ENCODE peak calls at places on chromosomes 11 and 22, in seven cellular contexts. T is progenitor cell of endocrine pancreas, P is A549, M is left ventricle myocardium inferior, H is OCI-LY7, Q is cardiac muscle cell, L is BE2C. U is an unnamed sample.

GRCh38 chr11:94934362-94934761 is 39.0 kb downstream of the CWC15 start:
- DNase-seq in L (peak), P (no peak), T (no peak), Q (no peak), H (no peak), M (no peak), U (no peak)

GRCh38 chr11:134643115-134643514 is 231.1 kb upstream of the B3GAT1 start:
- DNase-seq in T (no peak), M (no peak), P (no peak), Q (no peak), H (no peak), L (no peak), U (no peak)

GRCh38 chr11:73578786-73579185 is 19.1 kb downstream of the FAM168A start:
- DNase-seq in P (no peak), Q (no peak), H (no peak), M (no peak), T (no peak), L (no peak), U (no peak)

GRCh38 chr11:128604723-128605122 is 17.4 kb upstream of the ETS1 start:
- DNase-seq in P (no peak), L (no peak), T (no peak), Q (no peak), H (no peak), M (no peak), U (no peak)

GRCh38 chr11:19970944-19971343 is 189.3 kb downstream of the DBX1 start:
- DNase-seq in M (no peak), H (no peak), T (no peak), Q (no peak), L (no peak), P (no peak), U (peak)

GRCh38 chr11:33735426-33736147 is 636 bp downstream of the CD59 start:
- DNase-seq in T (peak), M (peak), Q (peak), H (peak), P (no peak), L (peak), U (peak)

GRCh38 chr11:34345991-34346480 is 11.8 kb downstream of the ABTB2 start:
- DNase-seq in T (no peak), P (no peak), Q (peak), L (no peak), M (peak), H (no peak), U (no peak)

GRCh38 chr11:87290304-87290922 is 252.7 kb downstream of the TMEM135 start:
- DNase-seq in L (no peak), P (peak), T (no peak), M (no peak), Q (peak), H (peak), U (no peak)

GRCh38 chr11:12287374-12288211 is 89.8 kb upstream of the PARVA start:
- DNase-seq in Q (peak), L (peak), T (peak), P (peak), M (no peak), H (no peak), U (no peak)

GRCh38 chr22:23478175-23478574 is 101.9 kb downstream of the IGLL1 start:
- DNase-seq in L (no peak), P (no peak), Q (no peak), T (no peak), H (peak), M (no peak), U (no peak)
- TF ChIP-seq CTCF in L (no peak), P (no peak), Q (no peak), T (no peak), H (no peak), M (no peak), U (no peak)

GRCh38 chr11:114893329-114893728 is 215.0 kb downstream of the NXPE2 start:
- DNase-seq in P (no peak), L (no peak), M (no peak), Q (no peak), T (no peak), H (no peak), U (no peak)

GRCh38 chr11:114889464-114890065 is 211.2 kb downstream of the NXPE2 start:
- DNase-seq in Q (peak), T (no peak), M (peak), P (no peak), L (no peak), H (no peak), U (no peak)

GRCh38 chr11:114890076-114890475 is 211.7 kb downstream of the NXPE2 start:
- DNase-seq in L (no peak), Q (peak), M (no peak), T (no peak), H (no peak), P (no peak), U (no peak)

GRCh38 chr11:114891911-114892310 is 213.6 kb downstream of the NXPE2 start:
- DNase-seq in T (no peak), H (no peak), M (no peak), L (no peak), Q (no peak), P (no peak), U (no peak)

GRCh38 chr11:114892381-114893197 is 214.3 kb downstream of the NXPE2 start:
- DNase-seq in L (peak), H (peak), T (no peak), P (peak), M (no peak), Q (no peak), U (no peak)
- TF ChIP-seq CTCF in L (peak), H (peak), T (peak), P (no peak), M (peak), Q (no peak), U (no peak)

DNA sequence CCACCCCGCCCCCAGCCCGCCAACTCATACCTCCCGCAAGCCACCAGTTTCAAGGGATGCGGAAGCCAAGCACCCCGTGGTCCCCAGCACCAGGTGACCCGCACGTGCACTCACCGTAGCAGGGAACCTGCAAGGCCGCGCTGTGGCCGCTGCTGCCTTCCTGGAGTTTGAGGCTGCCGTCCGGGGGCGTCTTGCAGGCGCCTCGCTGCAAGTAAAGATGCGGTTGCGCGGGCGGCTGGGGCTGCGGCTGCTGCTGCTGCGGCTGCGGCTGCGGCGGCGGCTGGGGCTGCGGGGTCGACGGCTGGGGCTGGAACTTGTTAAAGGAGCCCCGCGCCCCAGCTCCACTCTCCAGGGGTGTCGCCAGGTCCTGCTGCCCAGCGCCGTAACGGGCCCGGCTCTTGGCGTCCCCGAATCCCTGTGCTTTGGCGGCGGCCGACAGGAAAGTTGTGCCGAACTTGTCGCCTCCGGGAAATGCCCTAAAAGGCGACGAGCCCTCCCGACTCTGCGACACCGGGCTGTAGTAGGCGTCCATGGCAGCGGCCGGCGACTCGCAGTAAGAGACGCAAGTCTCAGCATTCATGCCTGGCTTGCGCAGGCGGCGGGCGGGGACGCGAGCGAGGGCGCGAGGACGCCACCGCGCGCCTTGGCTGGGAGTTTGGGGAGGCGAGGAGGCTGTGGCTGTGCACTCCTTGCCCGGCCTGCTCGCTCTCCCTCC is at the start of gene ALX4:
- DNase-seq in L (no peak), T (no peak), H (no peak), P (no peak), Q (peak), M (peak), U (no peak)
- TF ChIP-seq CTCF in L (no peak), T (no peak), H (no peak), P (no peak), Q (no peak), M (no peak), U (no peak)

DNA sequence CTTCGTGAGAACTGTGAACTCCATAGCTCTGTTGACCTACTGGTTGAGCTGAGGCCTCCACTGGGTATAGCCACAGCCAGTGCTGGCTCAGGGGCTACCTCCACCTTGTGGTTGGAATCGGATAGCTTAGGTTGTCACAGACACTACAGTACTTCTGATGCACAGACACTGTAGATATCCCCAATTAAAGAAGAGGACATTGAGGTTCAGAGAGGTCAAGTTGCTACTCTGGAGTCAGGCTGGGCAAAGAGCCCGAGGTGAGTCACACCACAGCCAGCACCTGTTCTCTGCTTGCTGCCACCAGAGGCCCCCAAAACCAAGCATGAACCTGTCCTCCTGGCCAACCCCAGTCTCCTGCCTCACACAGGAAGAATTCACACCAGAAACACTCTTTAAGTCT is 5.4 kb downstream of the UFD1 start:
- DNase-seq in L (no peak), Q (no peak), H (peak), P (no peak), T (no peak), M (no peak), U (no peak)
- TF ChIP-seq CTCF in L (peak), Q (no peak), H (peak), P (no peak), T (no peak), M (no peak), U (no peak)

GRCh38 chr11:126114486-126115252 is 52.0 kb upstream of the CDON start:
- DNase-seq in L (peak), H (no peak), T (no peak), Q (no peak), P (no peak), M (no peak), U (no peak)

GRCh38 chr11:126113012-126113411 is 50.3 kb upstream of the CDON start:
- DNase-seq in T (no peak), L (peak), Q (no peak), H (no peak), M (no peak), P (no peak), U (no peak)

GRCh38 chr11:126113963-126114362 is 51.3 kb upstream of the CDON start:
- DNase-seq in M (no peak), L (peak), H (no peak), Q (no peak), P (no peak), T (no peak), U (no peak)

GRCh38 chr11:126112547-126112946 is 49.9 kb upstream of the CDON start:
- DNase-seq in L (peak), P (no peak), Q (no peak), H (no peak), T (no peak), M (peak), U (no peak)

DNA sequence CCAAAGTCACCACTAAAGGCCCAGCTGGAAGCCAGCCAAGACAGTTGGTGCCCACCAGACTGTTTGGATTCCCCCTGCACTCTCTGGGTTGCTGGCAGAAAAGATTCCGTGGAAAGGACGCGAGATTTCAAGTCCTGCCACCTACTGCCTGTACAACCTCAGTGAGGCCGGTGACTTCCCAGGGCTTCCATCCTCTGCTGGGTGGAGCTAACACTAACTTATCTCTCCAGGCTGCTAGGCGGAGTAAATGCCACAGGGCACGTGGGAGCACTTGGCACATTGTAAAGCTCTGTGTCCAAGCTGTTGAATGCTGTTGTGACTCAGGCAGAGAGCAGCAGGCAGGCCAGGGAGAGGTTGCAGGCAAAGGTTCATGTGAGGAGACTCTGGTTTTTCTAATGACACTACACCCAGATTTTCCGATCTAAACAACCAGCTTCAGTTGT is 50.9 kb upstream of the CDON start:
- DNase-seq in P (peak), Q (peak), L (peak), H (no peak), M (peak), T (no peak), U (no peak)
- TF ChIP-seq CTCF in P (no peak), Q (no peak), L (peak), H (no peak), M (no peak), T (no peak), U (no peak)

GRCh38 chr22:31932863-31933262 is 11.5 kb upstream of the YWHAH start:
- DNase-seq in H (no peak), M (no peak), P (no peak), Q (no peak), L (no peak), T (no peak), U (no peak)
- TF ChIP-seq CTCF in H (no peak), M (no peak), P (no peak), Q (no peak), L (no peak), T (no peak), U (no peak)

GRCh38 chr11:69892237-69892985 is 73.2 kb upstream of the FGF3 start:
- DNase-seq in H (no peak), M (no peak), P (no peak), T (no peak), Q (peak), L (peak), U (no peak)
- TF ChIP-seq CTCF in H (no peak), M (no peak), P (no peak), T (no peak), Q (peak), L (peak), U (no peak)